ENCODE peak calls at places on chromosomes 12 and 14, in seven cellular contexts. T is EL, L is lung, S is anterior cingulate cortex, D is ELR, G is NCI-H510A treated with DMSO at 0.1 percent for 48 hours, U is cardiac fibroblast. Z is an unnamed sample.

GRCh38 chr14:32003585-32003984 is 73.5 kb upstream of the ARHGAP5 start:
- DNase-seq in T (no peak), L (no peak), S (no peak), D (no peak), G (no peak), U (no peak), Z (no peak)

GRCh38 chr14:92728781-92729364 is 19.6 kb downstream of the LGMN start:
- DNase-seq in T (peak; percentile 31), L (peak; percentile 42), S (no peak), D (peak; percentile 76), G (peak; percentile 37), U (peak; percentile 58), Z (no peak)

GRCh38 chr12:48917857-48918537 is 7.3 kb downstream of the FKBP11 start:
- DNase-seq in T (no peak), L (no peak), S (no peak), D (no peak), G (no peak), U (no peak), Z (no peak)

GRCh38 chr14:66403183-66403582 is 83.0 kb upstream of the CCDC196 start:
- DNase-seq in T (peak; percentile 40), L (no peak), S (no peak), D (peak; percentile 61), G (peak; percentile 69), U (peak; percentile 46), Z (no peak)

GRCh38 chr12:8989425-8989824 is at the start of gene KLRG1:
- DNase-seq in T (no peak), L (no peak), S (no peak), D (no peak), G (no peak), U (no peak), Z (no peak)

GRCh38 chr12:126582231-126582630 is 1517.0 kb downstream of the AACS start:
- DNase-seq in T (no peak), L (no peak), S (no peak), D (no peak), G (peak; percentile 28), U (no peak), Z (no peak)

GRCh38 chr12:26937443-26937862 is 328 bp downstream of the INTS13 start:
- DNase-seq in T (no peak), L (no peak), S (no peak), D (no peak), G (peak; percentile 33), U (no peak), Z (no peak)

GRCh38 chr12:28222959-28223662 is 32.9 kb downstream of the CCDC91 start:
- DNase-seq in T (no peak), L (no peak), S (no peak), D (no peak), G (no peak), U (no peak), Z (no peak)

GRCh38 chr12:50203691-50204090 is 36.5 kb upstream of the CERS5 start:
- DNase-seq in T (peak; percentile 35), L (no peak), S (no peak), D (peak; percentile 50), G (no peak), U (no peak), Z (no peak)

GRCh38 chr12:104669851-104670337 is 213.1 kb downstream of the CHST11 start:
- DNase-seq in T (no peak), L (peak; percentile 66), S (no peak), D (no peak), G (no peak), U (peak; percentile 62), Z (peak; percentile 19)

GRCh38 chr12:70469221-70469820 is 103.2 kb downstream of the KCNMB4 start:
- DNase-seq in T (no peak), L (no peak), S (no peak), D (no peak), G (no peak), U (no peak), Z (no peak)

GRCh38 chr12:15118946-15119345 is 102.3 kb downstream of the RERG start:
- DNase-seq in T (no peak), L (no peak), S (no peak), D (no peak), G (no peak), U (no peak), Z (no peak)

GRCh38 chr14:73712540-73713141 is 1.5 kb downstream of the PNMA1 start:
- DNase-seq in T (peak; percentile 51), L (no peak), S (no peak), D (peak; percentile 56), G (peak; percentile 74), U (no peak), Z (no peak)

GRCh38 chr12:43267782-43268181 is 284.2 kb downstream of the ADAMTS20 start:
- DNase-seq in T (no peak), L (no peak), S (no peak), D (no peak), G (no peak), U (peak; percentile 33), Z (no peak)

Z was measured in memory B cell.